ENCODE peak calls at places on chromosomes 1 and 21, in six cellular contexts. U is BE2C, I is foreskin fibroblast, M is endothelial cell, R is AG09319, B is epithelial cell of esophagus. V is an unnamed sample.

GRCh38 chr1:25711555-25712298 is 88.3 kb upstream of the SELENON start:
- DNase-seq in U (no peak), I (peak), M (no peak), R (no peak), B (peak), V (peak)

GRCh38 chr1:150383629-150384318 is 19.8 kb downstream of the RPRD2 start:
- DNase-seq in U (no peak), I (no peak), M (no peak), R (no peak), B (no peak), V (no peak)

GRCh38 chr1:150688786-150689185 is 8.2 kb downstream of the GOLPH3L start:
- DNase-seq in U (no peak), I (peak), M (no peak), R (no peak), B (no peak), V (no peak)

GRCh38 chr21:45442276-45442675 is 37.3 kb downstream of the COL18A1 start:
- DNase-seq in U (no peak), I (no peak), M (no peak), R (no peak), B (no peak), V (no peak)

GRCh38 chr1:198024782-198025181 is 107.6 kb downstream of the LHX9 start:
- DNase-seq in U (no peak), I (peak), M (no peak), R (no peak), B (peak), V (no peak)

GRCh38 chr21:34871026-34871908 is 177.8 kb downstream of the RUNX1 start:
- DNase-seq in U (no peak), I (no peak), M (no peak), R (no peak), B (no peak), V (no peak)

GRCh38 chr21:41397416-41397815 is 28.6 kb upstream of the MX1 start:
- DNase-seq in U (no peak), I (no peak), M (no peak), R (no peak), B (no peak), V (peak)

GRCh38 chr1:209652121-209652742 is at the start of gene LAMB3:
- DNase-seq in U (no peak), I (no peak), M (no peak), R (no peak), B (peak), V (no peak)

GRCh38 chr1:195939844-195940243 is 668.4 kb downstream of the KCNT2 start:
- DNase-seq in U (no peak), I (no peak), M (no peak), R (no peak), B (peak), V (no peak)

GRCh38 chr1:185734929-185735666 is 907 bp downstream of the HMCN1 start:
- DNase-seq in U (no peak), I (peak), M (no peak), R (no peak), B (no peak), V (no peak)

DNA sequence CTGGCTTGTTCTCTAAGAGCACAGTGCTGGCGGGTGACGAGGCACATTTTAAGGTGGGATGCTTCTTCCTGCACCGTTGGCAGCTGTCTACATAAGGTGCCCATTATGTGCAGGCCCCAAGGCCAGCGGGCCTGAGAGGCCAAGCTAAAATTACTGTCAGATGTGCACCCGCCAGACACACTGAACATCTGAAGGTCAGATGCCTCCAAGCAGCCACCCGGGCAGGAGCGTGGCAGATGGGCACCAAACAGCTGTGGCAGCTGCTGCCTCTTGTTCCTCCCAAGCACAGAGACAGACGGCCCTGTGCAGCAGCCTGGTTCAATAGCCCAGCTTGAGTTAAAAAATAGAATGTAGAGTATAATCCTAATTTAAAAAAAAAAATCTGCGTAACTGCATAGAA is 211.9 kb upstream of the EDN2 start:
- DNase-seq in U (no peak), I (peak), M (no peak), R (no peak), B (no peak), V (no peak)
- TF ChIP-seq CTCF in U (no peak), I (no peak), M (no peak), R (no peak), B (no peak), V (no peak)

GRCh38 chr21:32099812-32100416 is 178.9 kb downstream of the MIS18A start:
- DNase-seq in U (no peak), I (no peak), M (no peak), R (no peak), B (no peak), V (peak)
- TF ChIP-seq CTCF in U (peak), I (no peak), M (no peak), R (no peak), B (no peak), V (no peak)

GRCh38 chr1:6125366-6125765 is 54.8 kb downstream of the CHD5 start:
- DNase-seq in U (no peak), I (no peak), M (no peak), R (no peak), B (no peak), V (no peak)
- TF ChIP-seq CTCF in U (no peak), I (no peak), M (no peak), R (no peak), B (no peak), V (no peak)

DNA sequence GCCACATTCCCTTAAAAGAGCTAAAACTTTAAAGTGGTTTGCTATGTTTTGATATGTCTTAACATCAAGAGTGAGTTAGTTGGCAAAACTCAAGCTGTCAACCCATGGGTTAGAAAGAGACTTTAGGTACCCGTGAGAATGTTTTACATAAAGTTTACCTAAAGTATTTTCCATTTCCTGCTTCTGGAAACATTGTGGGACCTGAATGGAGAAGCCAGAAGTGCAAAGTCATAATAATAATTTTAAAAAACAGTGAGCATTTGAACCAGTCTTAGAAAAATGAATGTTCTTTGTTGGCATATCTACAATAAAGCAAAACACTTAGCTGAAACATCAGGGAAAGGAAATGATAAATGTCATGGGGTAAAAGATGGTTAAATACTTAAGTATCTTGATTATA is 34.8 kb downstream of the LRRC8C start:
- DNase-seq in U (no peak), I (no peak), M (no peak), R (no peak), B (no peak), V (no peak)
- TF ChIP-seq CTCF in U (no peak), I (no peak), M (no peak), R (no peak), B (no peak), V (no peak)

GRCh38 chr1:18972991-18973390 is 16.5 kb upstream of the IFFO2 start:
- DNase-seq in U (no peak), I (no peak), M (no peak), R (no peak), B (no peak), V (peak)

GRCh38 chr1:18970762-18971161 is 14.3 kb upstream of the IFFO2 start:
- DNase-seq in U (no peak), I (peak), M (no peak), R (no peak), B (peak), V (no peak)

GRCh38 chr1:18973446-18973955 is 17.0 kb upstream of the IFFO2 start:
- DNase-seq in U (no peak), I (no peak), M (no peak), R (no peak), B (no peak), V (no peak)

GRCh38 chr1:18974005-18974404 is 17.5 kb upstream of the IFFO2 start:
- DNase-seq in U (no peak), I (no peak), M (no peak), R (no peak), B (no peak), V (no peak)

GRCh38 chr1:18972531-18972930 is 16.1 kb upstream of the IFFO2 start:
- DNase-seq in U (no peak), I (peak), M (no peak), R (no peak), B (peak), V (peak)
- TF ChIP-seq CTCF in U (no peak), I (peak), M (no peak), R (peak), B (peak), V (no peak)

DNA sequence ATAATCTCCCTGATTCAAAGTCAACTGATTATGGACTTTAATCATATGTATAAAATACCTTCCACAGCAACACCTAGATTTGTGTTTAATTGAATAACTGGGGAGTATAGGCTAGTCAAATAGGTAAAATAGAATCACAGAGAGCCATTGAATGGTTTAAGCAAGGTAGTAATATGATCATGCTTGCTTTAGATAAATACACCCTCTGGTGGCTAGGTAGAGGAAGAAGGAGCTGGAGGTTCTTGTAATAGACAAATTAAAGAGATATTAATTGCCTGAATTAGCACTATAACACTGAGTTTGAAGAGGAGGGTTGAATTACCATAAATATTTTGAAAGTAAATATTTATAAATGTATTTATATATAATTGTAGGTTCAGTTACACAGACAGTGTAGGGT is 40.3 kb downstream of the DIRAS3 start:
- DNase-seq in U (no peak), I (peak), M (no peak), R (no peak), B (peak), V (no peak)
- TF ChIP-seq CTCF in U (no peak), I (peak), M (no peak), R (peak), B (peak), V (no peak)

DNA sequence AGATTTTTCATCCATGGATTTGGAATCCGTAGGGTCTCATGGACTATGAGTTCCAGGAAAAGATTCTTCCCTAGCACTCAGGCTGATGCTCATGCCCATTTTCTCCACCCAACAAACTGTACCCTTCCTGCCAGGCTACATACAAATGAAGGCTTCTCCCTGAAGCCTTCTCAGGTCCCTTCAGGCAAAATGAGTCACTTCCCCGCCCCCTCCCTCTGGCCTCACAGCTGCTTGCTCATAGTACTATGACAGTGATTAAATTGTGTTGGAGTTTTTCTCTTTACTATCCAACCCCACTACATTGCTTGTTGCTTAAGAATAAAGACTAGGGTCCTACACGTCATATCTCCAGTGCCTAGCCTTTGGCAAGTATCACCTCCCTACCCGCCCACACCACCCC is 207.7 kb upstream of the NFIA start:
- DNase-seq in U (no peak), I (peak), M (no peak), R (peak), B (peak), V (peak)
- TF ChIP-seq CTCF in U (no peak), I (no peak), M (no peak), R (no peak), B (no peak), V (no peak)

DNA sequence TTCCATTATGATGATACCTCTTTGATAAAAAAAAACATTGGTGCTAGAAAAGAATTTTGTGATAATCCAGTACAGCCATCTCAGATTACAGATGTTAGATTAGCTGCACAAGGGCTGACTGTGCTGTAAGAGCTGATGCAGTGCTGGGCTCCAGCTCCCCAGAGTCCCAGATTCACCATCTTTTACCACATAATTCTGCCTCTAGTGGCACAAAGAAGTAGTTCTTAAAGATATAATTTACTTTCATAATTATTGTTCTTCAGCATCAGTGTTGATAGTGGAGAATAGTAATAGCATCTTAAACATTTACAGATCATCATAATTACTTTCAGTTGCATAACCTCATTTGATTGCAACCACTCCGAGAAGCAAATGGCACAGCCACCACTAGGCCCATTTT is 262.1 kb downstream of the BRINP2 start:
- DNase-seq in U (no peak), I (peak), M (no peak), R (no peak), B (peak), V (peak)
- TF ChIP-seq CTCF in U (no peak), I (peak), M (peak), R (peak), B (peak), V (no peak)

GRCh38 chr1:192810253-192810880 is 1.5 kb downstream of the RGS2 start:
- DNase-seq in U (no peak), I (peak), M (no peak), R (no peak), B (peak), V (peak)

GRCh38 chr1:192807968-192808587 is 761 bp upstream of the RGS2 start:
- DNase-seq in U (peak), I (peak), M (no peak), R (no peak), B (peak), V (peak)

GRCh38 chr1:192809286-192810252 is 730 bp downstream of the RGS2 start:
- DNase-seq in U (peak), I (peak), M (peak), R (no peak), B (peak), V (peak)

GRCh38 chr1:192807221-192807967 is 1.4 kb upstream of the RGS2 start:
- DNase-seq in U (no peak), I (peak), M (no peak), R (no peak), B (peak), V (peak)

DNA sequence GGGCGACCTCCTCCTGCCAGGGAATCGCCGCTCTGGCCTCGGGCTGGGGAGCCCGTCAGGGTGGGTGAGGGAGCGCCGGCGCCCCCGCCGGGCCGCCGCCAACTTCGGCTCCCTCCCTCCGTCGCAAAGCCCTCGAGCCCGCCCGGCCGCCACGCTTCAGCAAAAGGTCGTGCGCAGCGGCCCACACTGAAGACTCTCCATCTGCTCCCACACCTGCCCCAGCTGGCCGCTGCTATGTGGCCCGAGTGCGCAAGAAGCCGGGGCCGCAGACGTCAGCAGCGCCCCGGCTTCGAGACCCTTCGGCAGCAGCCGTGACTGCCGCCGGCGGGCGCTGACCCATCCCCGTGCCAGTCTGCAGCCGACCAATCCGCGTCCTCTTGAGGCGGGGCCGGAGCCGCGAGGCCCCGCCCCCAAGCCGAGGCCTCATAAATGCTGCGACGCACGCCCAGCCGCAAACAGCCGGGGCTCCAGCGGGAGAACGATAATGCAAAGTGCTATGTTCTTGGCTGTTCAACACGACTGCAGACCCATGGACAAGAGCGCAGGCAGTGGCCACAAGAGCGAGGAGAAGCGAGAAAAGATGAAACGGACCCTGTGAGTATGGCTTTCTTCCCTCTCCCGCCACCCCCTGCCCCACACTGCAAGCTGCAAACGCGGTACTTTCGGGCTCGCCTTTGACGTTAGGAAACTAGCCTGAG is at the start of gene RGS2:
- DNase-seq in U (peak), I (peak), M (peak), R (peak), B (peak), V (peak)
- TF ChIP-seq CTCF in U (no peak), I (no peak), M (no peak), R (no peak), B (no peak), V (peak)

V was measured in NB4.